ENCODE peak calls at places on chromosomes 2 and 18, in nine cellular contexts. One of them, this sample, is unnamed.

GRCh38 chr18:59328683-59329082 is 10.2 kb upstream of the CPLX4 start:
- DNase-seq in breast epithelium: no peak
- DNase-seq in mucosa of descending colon: no peak
- DNase-seq in transverse colon: no peak
- DNase-seq in adrenal gland: no peak
- DNase-seq in Peyer's patch: no peak
- DNase-seq in hepatocyte: no peak
- DNase-seq in tibial artery: no peak
- DNase-seq in iPS DF 6.9: no peak
- DNase-seq in this sample: no peak

GRCh38 chr2:237600205-237600846 is 9.8 kb upstream of the RAB17 start:
- DNase-seq in breast epithelium: no peak
- DNase-seq in mucosa of descending colon: no peak
- DNase-seq in transverse colon: no peak
- DNase-seq in adrenal gland: peak; percentile 78
- DNase-seq in Peyer's patch: no peak
- DNase-seq in hepatocyte: peak; percentile 68
- DNase-seq in tibial artery: peak; percentile 81
- DNase-seq in iPS DF 6.9: no peak
- DNase-seq in this sample: no peak

GRCh38 chr2:174826051-174826450 is 61.8 kb upstream of the CHRNA1 start:
- DNase-seq in breast epithelium: no peak
- DNase-seq in mucosa of descending colon: no peak
- DNase-seq in transverse colon: no peak
- DNase-seq in adrenal gland: no peak
- DNase-seq in Peyer's patch: no peak
- DNase-seq in hepatocyte: no peak
- DNase-seq in tibial artery: no peak
- DNase-seq in iPS DF 6.9: no peak
- DNase-seq in this sample: no peak

GRCh38 chr2:80153151-80153550 is 151.4 kb downstream of the LRRTM1 start:
- DNase-seq in breast epithelium: no peak
- DNase-seq in mucosa of descending colon: no peak
- DNase-seq in transverse colon: no peak
- DNase-seq in adrenal gland: no peak
- DNase-seq in Peyer's patch: no peak
- DNase-seq in hepatocyte: no peak
- DNase-seq in tibial artery: no peak
- DNase-seq in iPS DF 6.9: no peak
- DNase-seq in this sample: no peak

GRCh38 chr18:45084207-45084606 is 403.5 kb downstream of the SETBP1 start:
- DNase-seq in breast epithelium: no peak
- DNase-seq in mucosa of descending colon: no peak
- DNase-seq in transverse colon: no peak
- DNase-seq in adrenal gland: peak; percentile 65
- DNase-seq in Peyer's patch: no peak
- DNase-seq in hepatocyte: peak; percentile 14
- DNase-seq in tibial artery: no peak
- DNase-seq in iPS DF 6.9: no peak
- DNase-seq in this sample: no peak

GRCh38 chr2:162025121-162025911 is 48.7 kb downstream of the DPP4 start:
- DNase-seq in breast epithelium: no peak
- DNase-seq in mucosa of descending colon: no peak
- DNase-seq in transverse colon: no peak
- DNase-seq in adrenal gland: no peak
- DNase-seq in Peyer's patch: no peak
- DNase-seq in hepatocyte: no peak
- DNase-seq in tibial artery: no peak
- DNase-seq in iPS DF 6.9: no peak
- DNase-seq in this sample: no peak

GRCh38 chr2:38174646-38175096 is 98.7 kb upstream of the CYP1B1 start:
- DNase-seq in breast epithelium: no peak
- DNase-seq in mucosa of descending colon: no peak
- DNase-seq in transverse colon: no peak
- DNase-seq in adrenal gland: no peak
- DNase-seq in Peyer's patch: no peak
- DNase-seq in hepatocyte: peak; percentile 40
- DNase-seq in tibial artery: peak; percentile 53
- DNase-seq in iPS DF 6.9: no peak
- DNase-seq in this sample: no peak

GRCh38 chr2:123153041-123153440 is 872.0 kb upstream of the CNTNAP5 start:
- DNase-seq in breast epithelium: no peak
- DNase-seq in mucosa of descending colon: no peak
- DNase-seq in transverse colon: no peak
- DNase-seq in adrenal gland: no peak
- DNase-seq in Peyer's patch: no peak
- DNase-seq in hepatocyte: no peak
- DNase-seq in tibial artery: no peak
- DNase-seq in iPS DF 6.9: no peak
- DNase-seq in this sample: no peak

GRCh38 chr2:25262288-25262687 is 79.4 kb downstream of the DNMT3A start:
- DNase-seq in breast epithelium: no peak
- DNase-seq in mucosa of descending colon: no peak
- DNase-seq in transverse colon: no peak
- DNase-seq in adrenal gland: no peak
- DNase-seq in Peyer's patch: no peak
- DNase-seq in hepatocyte: no peak
- DNase-seq in tibial artery: no peak
- DNase-seq in iPS DF 6.9: no peak
- DNase-seq in this sample: no peak

GRCh38 chr2:53177342-53177741 is 590.3 kb upstream of the CHAC2 start:
- DNase-seq in breast epithelium: no peak
- DNase-seq in mucosa of descending colon: no peak
- DNase-seq in transverse colon: no peak
- DNase-seq in adrenal gland: no peak
- DNase-seq in Peyer's patch: no peak
- DNase-seq in hepatocyte: no peak
- DNase-seq in tibial artery: no peak
- DNase-seq in iPS DF 6.9: no peak
- DNase-seq in this sample: no peak

GRCh38 chr2:234495801-234496441 is 960 bp downstream of the ARL4C start:
- DNase-seq in breast epithelium: no peak
- DNase-seq in mucosa of descending colon: peak; percentile 72
- DNase-seq in transverse colon: peak; percentile 28
- DNase-seq in adrenal gland: peak; percentile 69
- DNase-seq in Peyer's patch: peak; percentile 68
- DNase-seq in hepatocyte: peak; percentile 35
- DNase-seq in tibial artery: no peak
- DNase-seq in iPS DF 6.9: no peak
- DNase-seq in this sample: peak; percentile 88

GRCh38 chr2:1585635-1586034 is 158.7 kb downstream of the PXDN start:
- DNase-seq in breast epithelium: peak; percentile 31
- DNase-seq in mucosa of descending colon: no peak
- DNase-seq in transverse colon: no peak
- DNase-seq in adrenal gland: no peak
- DNase-seq in Peyer's patch: peak; percentile 19
- DNase-seq in hepatocyte: no peak
- DNase-seq in tibial artery: no peak
- DNase-seq in iPS DF 6.9: no peak
- DNase-seq in this sample: peak; percentile 65

GRCh38 chr2:201784547-201784946 is 3.8 kb upstream of the ALS2 start:
- DNase-seq in breast epithelium: no peak
- DNase-seq in mucosa of descending colon: no peak
- DNase-seq in transverse colon: no peak
- DNase-seq in adrenal gland: no peak
- DNase-seq in Peyer's patch: no peak
- DNase-seq in hepatocyte: no peak
- DNase-seq in tibial artery: no peak
- DNase-seq in iPS DF 6.9: no peak
- DNase-seq in this sample: no peak

GRCh38 chr2:231672617-231673347 is 35.5 kb upstream of the PTMA start:
- DNase-seq in breast epithelium: no peak
- DNase-seq in mucosa of descending colon: peak; percentile 92
- DNase-seq in transverse colon: peak; percentile 87
- DNase-seq in adrenal gland: no peak
- DNase-seq in Peyer's patch: peak; percentile 92
- DNase-seq in hepatocyte: peak; percentile 81
- DNase-seq in tibial artery: no peak
- DNase-seq in iPS DF 6.9: no peak
- DNase-seq in this sample: peak; percentile 93

GRCh38 chr2:3492951-3493609 is 26.3 kb downstream of the ADI1 start:
- DNase-seq in breast epithelium: no peak
- DNase-seq in mucosa of descending colon: no peak
- DNase-seq in transverse colon: no peak
- DNase-seq in adrenal gland: peak; percentile 71
- DNase-seq in Peyer's patch: no peak
- DNase-seq in hepatocyte: no peak
- DNase-seq in tibial artery: peak; percentile 62
- DNase-seq in iPS DF 6.9: no peak
- DNase-seq in this sample: no peak

GRCh38 chr2:235212501-235212900 is 260.7 kb downstream of the SH3BP4 start:
- DNase-seq in breast epithelium: no peak
- DNase-seq in mucosa of descending colon: no peak
- DNase-seq in transverse colon: no peak
- DNase-seq in adrenal gland: no peak
- DNase-seq in Peyer's patch: no peak
- DNase-seq in hepatocyte: no peak
- DNase-seq in tibial artery: no peak
- DNase-seq in iPS DF 6.9: no peak
- DNase-seq in this sample: no peak

GRCh38 chr18:49167084-49167483 is 216.3 kb upstream of the SMAD7 start:
- DNase-seq in breast epithelium: no peak
- DNase-seq in mucosa of descending colon: no peak
- DNase-seq in transverse colon: no peak
- DNase-seq in adrenal gland: no peak
- DNase-seq in Peyer's patch: no peak
- DNase-seq in hepatocyte: no peak
- DNase-seq in tibial artery: no peak
- DNase-seq in iPS DF 6.9: no peak
- DNase-seq in this sample: no peak

GRCh38 chr18:49168970-49169619 is 218.3 kb upstream of the SMAD7 start:
- DNase-seq in breast epithelium: no peak
- DNase-seq in mucosa of descending colon: no peak
- DNase-seq in transverse colon: peak; percentile 31
- DNase-seq in adrenal gland: no peak
- DNase-seq in Peyer's patch: peak; percentile 62
- DNase-seq in hepatocyte: peak; percentile 30
- DNase-seq in tibial artery: no peak
- DNase-seq in iPS DF 6.9: no peak
- DNase-seq in this sample: no peak

GRCh38 chr18:49170145-49170544 is 219.4 kb upstream of the SMAD7 start:
- DNase-seq in breast epithelium: no peak
- DNase-seq in mucosa of descending colon: no peak
- DNase-seq in transverse colon: no peak
- DNase-seq in adrenal gland: no peak
- DNase-seq in Peyer's patch: no peak
- DNase-seq in hepatocyte: no peak
- DNase-seq in tibial artery: no peak
- DNase-seq in iPS DF 6.9: no peak
- DNase-seq in this sample: no peak

GRCh38 chr18:49166327-49166726 is 215.6 kb upstream of the SMAD7 start:
- DNase-seq in breast epithelium: no peak
- DNase-seq in mucosa of descending colon: no peak
- DNase-seq in transverse colon: no peak
- DNase-seq in adrenal gland: no peak
- DNase-seq in Peyer's patch: no peak
- DNase-seq in hepatocyte: no peak
- DNase-seq in tibial artery: no peak
- DNase-seq in iPS DF 6.9: no peak
- DNase-seq in this sample: no peak

DNA sequence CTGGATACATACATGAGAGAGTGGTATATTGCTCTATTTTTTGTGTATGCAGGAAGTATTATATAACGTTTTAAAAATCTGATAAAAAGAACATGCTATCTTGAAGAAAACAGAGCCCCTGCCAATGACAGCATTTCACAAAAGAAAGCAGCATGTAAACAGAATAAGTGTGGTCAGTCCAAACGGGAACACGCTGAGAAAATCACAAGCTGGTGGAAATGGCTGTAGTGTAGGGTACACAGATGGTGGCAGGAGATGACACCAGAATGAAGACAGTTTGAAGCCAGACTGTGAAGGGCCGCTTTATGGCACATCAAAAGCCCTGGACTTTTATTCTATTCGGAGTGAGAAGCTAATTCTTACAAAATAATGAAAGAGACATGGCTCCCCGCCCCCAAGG is 217.5 kb upstream of the SMAD7 start:
- DNase-seq in breast epithelium: no peak
- DNase-seq in mucosa of descending colon: no peak
- DNase-seq in transverse colon: no peak
- DNase-seq in adrenal gland: no peak
- DNase-seq in Peyer's patch: no peak
- DNase-seq in hepatocyte: no peak
- DNase-seq in tibial artery: no peak
- DNase-seq in iPS DF 6.9: no peak
- DNase-seq in this sample: no peak
- H3K4me1 ChIP-seq in breast epithelium: no peaks in the 10 kb centered on the region
- H3K4me1 ChIP-seq in mucosa of descending colon: no peaks in the 10 kb centered on the region
- H3K4me1 ChIP-seq in transverse colon: peaks cover 2% of the 10 kb centered on the region
- H3K4me1 ChIP-seq in adrenal gland: peaks cover 7% of the 10 kb centered on the region
- H3K4me1 ChIP-seq in Peyer's patch: no peaks in the 10 kb centered on the region
- H3K4me1 ChIP-seq in hepatocyte: peaks cover 11% of the 10 kb centered on the region
- H3K4me1 ChIP-seq in tibial artery: no peaks in the 10 kb centered on the region
- H3K4me1 ChIP-seq in iPS DF 6.9: no peaks in the 10 kb centered on the region
- H3K4me1 ChIP-seq in this sample: peaks cover 24% of the 10 kb centered on the region

GRCh38 chr18:22171263-22171838 is 2.0 kb downstream of the GATA6 start:
- DNase-seq in breast epithelium: no peak
- DNase-seq in mucosa of descending colon: no peak
- DNase-seq in transverse colon: no peak
- DNase-seq in adrenal gland: no peak
- DNase-seq in Peyer's patch: no peak
- DNase-seq in hepatocyte: no peak
- DNase-seq in tibial artery: peak; percentile 21
- DNase-seq in iPS DF 6.9: no peak
- DNase-seq in this sample: no peak
- H3K4me3 ChIP-seq in breast epithelium: peak overlapping the region; percentile 66
- H3K4me3 ChIP-seq in mucosa of descending colon: peak overlapping the region; percentile 90
- H3K4me3 ChIP-seq in transverse colon: peak overlapping the region; percentile 86
- H3K4me3 ChIP-seq in adrenal gland: peak overlapping the region; percentile 89
- H3K4me3 ChIP-seq in Peyer's patch: peak overlapping the region; percentile 45
- H3K4me3 ChIP-seq in hepatocyte: peak overlapping the region; percentile 98
- H3K4me3 ChIP-seq in tibial artery: peak overlapping the region; percentile 98
- H3K4me3 ChIP-seq in iPS DF 6.9: peak overlapping the region; percentile 6
- H3K4me3 ChIP-seq in this sample: peak overlapping the region; percentile 68

GRCh38 chr2:240344904-240345303 is 90.6 kb upstream of the GPC1 start:
- DNase-seq in breast epithelium: no peak
- DNase-seq in mucosa of descending colon: no peak
- DNase-seq in transverse colon: no peak
- DNase-seq in adrenal gland: no peak
- DNase-seq in Peyer's patch: no peak
- DNase-seq in hepatocyte: no peak
- DNase-seq in tibial artery: no peak
- DNase-seq in iPS DF 6.9: no peak
- DNase-seq in this sample: no peak
- H3K36me3 ChIP-seq in breast epithelium: no peaks in the 10 kb centered on the region
- H3K36me3 ChIP-seq in mucosa of descending colon: no peaks in the 10 kb centered on the region
- H3K36me3 ChIP-seq in transverse colon: no peaks in the 10 kb centered on the region
- H3K36me3 ChIP-seq in adrenal gland: no peaks in the 10 kb centered on the region
- H3K36me3 ChIP-seq in Peyer's patch: no peaks in the 10 kb centered on the region
- H3K36me3 ChIP-seq in hepatocyte: no peaks in the 10 kb centered on the region
- H3K36me3 ChIP-seq in tibial artery: no peaks in the 10 kb centered on the region
- H3K36me3 ChIP-seq in iPS DF 6.9: no peaks in the 10 kb centered on the region
- H3K36me3 ChIP-seq in this sample: no peaks in the 10 kb centered on the region

DNA sequence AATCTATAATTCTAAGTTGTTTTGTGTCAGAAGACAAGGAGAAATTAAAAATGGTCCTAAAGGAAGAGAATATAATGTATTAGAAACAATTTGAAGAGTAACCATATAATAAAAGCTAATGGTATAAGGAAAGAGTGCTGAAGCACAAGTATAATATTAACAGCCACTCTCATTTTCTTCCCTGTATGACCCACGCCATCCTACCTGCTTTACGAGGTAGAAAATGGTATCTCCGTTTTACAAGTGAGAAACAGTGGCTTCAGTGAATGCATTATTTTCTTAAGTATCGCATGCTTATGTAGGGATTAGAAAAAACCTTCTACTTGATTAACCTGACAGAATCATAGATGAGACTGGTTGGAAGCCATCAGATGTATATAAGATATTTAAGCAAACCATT is 266.2 kb downstream of the CCDC102B start:
- DNase-seq in breast epithelium: no peak
- DNase-seq in mucosa of descending colon: no peak
- DNase-seq in transverse colon: no peak
- DNase-seq in adrenal gland: no peak
- DNase-seq in Peyer's patch: no peak
- DNase-seq in hepatocyte: no peak
- DNase-seq in tibial artery: no peak
- DNase-seq in iPS DF 6.9: no peak
- DNase-seq in this sample: no peak
- H3K4me1 ChIP-seq in breast epithelium: no peaks in the 10 kb centered on the region
- H3K4me1 ChIP-seq in mucosa of descending colon: no peaks in the 10 kb centered on the region
- H3K4me1 ChIP-seq in transverse colon: no peaks in the 10 kb centered on the region
- H3K4me1 ChIP-seq in adrenal gland: no peaks in the 10 kb centered on the region
- H3K4me1 ChIP-seq in Peyer's patch: no peaks in the 10 kb centered on the region
- H3K4me1 ChIP-seq in hepatocyte: no peaks in the 10 kb centered on the region
- H3K4me1 ChIP-seq in tibial artery: no peaks in the 10 kb centered on the region
- H3K4me1 ChIP-seq in iPS DF 6.9: no peaks in the 10 kb centered on the region
- H3K4me1 ChIP-seq in this sample: no peaks in the 10 kb centered on the region